ENCODE peak calls at places on chromosomes 5 and 9, in five cellular contexts. G, E, V, K and A are unnamed samples.
A peak's percentile ranks its signal among the peaks of the same experiment; 100 is the strongest.

GRCh38 chr9:71928376-71928775 is 16.9 kb downstream of the C9orf85 start:
- DNase-seq in G (no peak), E (no peak), V (no peak), K (no peak), A (no peak)

GRCh38 chr5:123033157-123033671 is 3.3 kb downstream of the PPIC start:
- DNase-seq in G (no peak), E (no peak), V (no peak), K (no peak), A (no peak)

GRCh38 chr5:67395790-67396418 is 199.3 kb upstream of the CD180 start:
- DNase-seq in G (no peak), E (no peak), V (no peak), K (no peak), A (no peak)

GRCh38 chr5:1873242-1873959 is 9.3 kb downstream of the IRX4 start:
- DNase-seq in G (no peak), E (no peak), V (no peak), K (no peak), A (no peak)

GRCh38 chr5:158054388-158055092 is 195.6 kb upstream of the CLINT1 start:
- DNase-seq in G (no peak), E (peak; percentile 88), V (no peak), K (no peak), A (no peak)

GRCh38 chr5:66958984-66959641 is 237.5 kb downstream of the CD180 start:
- DNase-seq in G (no peak), E (peak; percentile 90), V (peak; percentile 39), K (peak; percentile 44), A (no peak)

GRCh38 chr9:12737871-12738270 is 36.9 kb upstream of the LURAP1L start:
- DNase-seq in G (no peak), E (no peak), V (no peak), K (no peak), A (no peak)

GRCh38 chr9:7533376-7534090 is 266.0 kb downstream of the DMAC1 start:
- DNase-seq in G (no peak), E (no peak), V (no peak), K (no peak), A (no peak)

GRCh38 chr9:137300607-137301085 is 1.4 kb downstream of the NRARP start:
- DNase-seq in G (no peak), E (no peak), V (peak; percentile 47), K (peak; percentile 73), A (no peak)

GRCh38 chr5:132268698-132269551 is 11.4 kb downstream of the PDLIM4 start:
- DNase-seq in G (no peak), E (peak; percentile 61), V (no peak), K (no peak), A (peak; percentile 72)

GRCh38 chr5:72163349-72163983 is 56.2 kb downstream of the MAP1B start:
- DNase-seq in G (no peak), E (peak; percentile 67), V (no peak), K (no peak), A (no peak)

GRCh38 chr5:35136386-35136785 is 88.6 kb upstream of the AGXT2 start:
- DNase-seq in G (no peak), E (peak; percentile 84), V (peak; percentile 53), K (peak; percentile 46), A (peak; percentile 39)

GRCh38 chr9:82584349-82584846 is 478.5 kb downstream of the RASEF start:
- DNase-seq in G (no peak), E (peak; percentile 40), V (peak; percentile 24), K (no peak), A (no peak)

GRCh38 chr9:71692337-71692736 is 76.0 kb downstream of the CEMIP2 start:
- DNase-seq in G (no peak), E (peak; percentile 21), V (no peak), K (no peak), A (no peak)

GRCh38 chr5:32707394-32707997 is 3.6 kb upstream of the NPR3 start:
- DNase-seq in G (no peak), E (peak; percentile 34), V (peak; percentile 40), K (peak; percentile 51), A (no peak)

GRCh38 chr9:112787942-112788341 is 37.4 kb downstream of the SNX30 start:
- DNase-seq in G (no peak), E (no peak), V (no peak), K (no peak), A (no peak)

GRCh38 chr9:116323571-116323970 is 170.0 kb downstream of the PAPPA start:
- DNase-seq in G (no peak), E (no peak), V (no peak), K (no peak), A (no peak)

GRCh38 chr9:81851340-81851739 is 76.9 kb upstream of the SPATA31D4 start:
- DNase-seq in G (no peak), E (no peak), V (no peak), K (no peak), A (no peak)

GRCh38 chr5:179345429-179346321 is at the start of gene ADAMTS2:
- DNase-seq in G (peak; percentile 84), E (no peak), V (peak; percentile 77), K (no peak), A (no peak)

GRCh38 chr9:123269316-123269715 is 930 bp upstream of the STRBP start:
- DNase-seq in G (no peak), E (no peak), V (no peak), K (no peak), A (no peak)

GRCh38 chr9:73916016-73916673 is 581.0 kb upstream of the RORB start:
- DNase-seq in G (no peak), E (peak; percentile 12), V (peak; percentile 58), K (peak; percentile 19), A (no peak)
- TF ChIP-seq CTCF in G (no peak), E (no peak), V (peak; percentile 46), K (no peak), A (peak; percentile 16)

GRCh38 chr9:36398745-36399144 is 1.3 kb downstream of the RNF38 start:
- DNase-seq in G (no peak), E (peak; percentile 83), V (no peak), K (no peak), A (no peak)

GRCh38 chr9:36399980-36400331 is at the start of gene RNF38:
- DNase-seq in G (no peak), E (no peak), V (no peak), K (no peak), A (no peak)

GRCh38 chr9:36401179-36401740 is 1.2 kb upstream of the RNF38 start:
- DNase-seq in G (no peak), E (peak; percentile 71), V (peak; percentile 90), K (no peak), A (no peak)

GRCh38 chr9:36401897-36402480 is 1.9 kb upstream of the RNF38 start:
- DNase-seq in G (no peak), E (no peak), V (peak; percentile 18), K (no peak), A (no peak)

DNA sequence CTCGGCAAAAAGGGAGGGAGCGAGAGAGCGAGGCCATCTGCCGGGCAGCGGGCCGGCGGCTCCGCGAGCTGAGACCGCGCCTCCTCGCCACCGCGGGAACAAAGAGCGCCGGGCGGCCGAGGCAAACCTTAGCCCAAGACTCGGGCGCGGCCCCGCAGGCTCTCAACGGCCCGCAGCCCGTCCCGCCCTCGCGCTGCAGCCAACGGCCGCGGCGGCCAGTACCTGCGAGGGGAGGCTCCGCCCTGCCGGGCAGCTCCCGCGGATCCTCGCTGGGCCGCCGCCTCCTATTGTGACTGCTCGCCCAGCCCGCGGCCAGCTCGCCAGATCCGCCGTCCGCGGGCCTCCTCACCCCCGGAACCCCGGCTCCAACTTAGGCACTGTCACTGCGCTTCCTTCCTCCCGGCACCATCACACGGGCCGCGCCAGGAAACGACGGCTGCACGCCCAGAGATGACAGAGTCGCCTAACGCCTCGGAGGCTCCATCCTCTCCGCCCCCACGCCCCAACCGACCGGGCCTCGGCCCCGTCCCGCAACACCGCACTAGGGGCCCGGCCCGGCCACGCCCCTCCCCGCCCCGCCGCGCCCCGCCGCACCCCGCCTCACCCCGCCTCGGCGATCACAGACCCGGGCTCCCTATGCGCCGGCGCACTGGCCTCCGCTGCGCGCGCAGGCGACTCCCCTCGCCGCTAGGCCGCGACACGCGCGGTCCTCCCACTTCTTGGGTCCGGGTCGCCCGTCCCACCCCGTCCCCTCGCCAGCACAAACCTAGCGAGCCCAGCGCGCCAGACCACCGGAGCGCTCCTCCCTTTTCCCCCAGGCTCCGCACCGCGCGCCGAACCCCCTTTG is 486 bp upstream of the RNF38 start:
- DNase-seq in G (peak; percentile 94), E (peak; percentile 79), V (peak; percentile 95), K (peak; percentile 92), A (peak; percentile 59)
- TF ChIP-seq CTCF in G (no peak), E (no peak), V (peak; percentile 8), K (no peak), A (no peak)

DNA sequence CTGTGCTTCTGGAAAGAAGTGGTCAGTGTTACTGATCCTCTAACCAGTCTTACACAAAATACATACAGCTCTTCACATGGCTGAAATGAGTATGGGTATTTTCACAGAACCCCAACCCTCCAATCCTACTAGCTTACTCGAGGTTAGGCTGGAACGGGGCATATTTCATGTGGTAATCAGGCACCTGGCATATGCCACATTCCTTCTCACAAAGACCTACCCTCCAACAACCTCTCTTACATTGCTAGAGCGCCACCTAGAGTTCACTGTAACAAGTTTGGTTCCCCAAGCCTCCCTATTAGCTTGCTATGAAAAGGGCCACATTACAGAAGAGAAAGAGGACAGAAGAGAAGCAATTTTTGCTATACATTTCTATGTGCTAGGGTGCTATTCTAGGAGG is 597.3 kb downstream of the PRELID2 start:
- DNase-seq in G (no peak), E (peak; percentile 38), V (peak; percentile 87), K (peak; percentile 56), A (no peak)
- TF ChIP-seq CTCF in G (peak; percentile 14), E (peak; percentile 35), V (peak; percentile 60), K (peak; percentile 46), A (peak; percentile 26)

GRCh38 chr5:136805466-136805865 is 440.1 kb upstream of the TRPC7 start:
- DNase-seq in G (no peak), E (no peak), V (no peak), K (no peak), A (no peak)
- TF ChIP-seq CTCF in G (no peak), E (peak; percentile 14), V (peak; percentile 7), K (no peak), A (peak; percentile 6)

GRCh38 chr9:70322096-70322495 is 63.3 kb downstream of the SMC5 start:
- DNase-seq in G (no peak), E (no peak), V (no peak), K (no peak), A (no peak)

GRCh38 chr9:70315389-70315788 is 56.6 kb downstream of the SMC5 start:
- DNase-seq in G (no peak), E (peak; percentile 65), V (no peak), K (no peak), A (no peak)

GRCh38 chr9:70318002-70318401 is 59.2 kb downstream of the SMC5 start:
- DNase-seq in G (no peak), E (no peak), V (no peak), K (peak; percentile 13), A (no peak)
- TF ChIP-seq CTCF in G (no peak), E (no peak), V (no peak), K (no peak), A (no peak)